ENCODE peak calls at places on chromosomes 6 and 20, in ten cellular contexts. V, Q, P, A, R, F, N, B, C and Z are unnamed samples.

GRCh38 chr6:148747493-148748160 is 797 bp downstream of the UST start:
- DNase-seq in V (peak), Q (no peak), P (no peak), A (peak), R (peak), F (peak), N (no peak), B (peak), C (peak), Z (no peak)

GRCh38 chr6:54194067-54194466 is 82.8 kb downstream of the MLIP start:
- DNase-seq in V (no peak), Q (peak), P (no peak), A (no peak), R (no peak), F (no peak), N (peak), B (no peak), C (no peak), Z (no peak)

GRCh38 chr6:125149256-125150144 is 4.1 kb upstream of the TPD52L1 start:
- DNase-seq in V (no peak), Q (no peak), P (no peak), A (no peak), R (no peak), F (no peak), N (no peak), B (no peak), C (no peak), Z (no peak)

GRCh38 chr6:33742837-33743236 is 3.9 kb downstream of the IP6K3 start:
- DNase-seq in V (no peak), Q (no peak), P (no peak), A (no peak), R (no peak), F (no peak), N (no peak), B (peak), C (no peak), Z (no peak)

GRCh38 chr20:17660667-17661066 is 21.4 kb downstream of the RRBP1 start:
- DNase-seq in V (no peak), Q (no peak), P (no peak), A (no peak), R (no peak), F (no peak), N (no peak), B (peak), C (no peak), Z (no peak)

GRCh38 chr20:62427172-62428007 is at the start of gene RBBP8NL:
- DNase-seq in V (no peak), Q (no peak), P (no peak), A (no peak), R (no peak), F (peak), N (peak), B (no peak), C (no peak), Z (peak)

GRCh38 chr6:138555294-138555988 is 56.1 kb upstream of the NHSL1 start:
- DNase-seq in V (peak), Q (no peak), P (no peak), A (no peak), R (no peak), F (no peak), N (no peak), B (no peak), C (peak), Z (no peak)

GRCh38 chr20:19858972-19859371 is 100.9 kb downstream of the RIN2 start:
- DNase-seq in V (no peak), Q (no peak), P (no peak), A (peak), R (no peak), F (no peak), N (no peak), B (no peak), C (no peak), Z (no peak)

GRCh38 chr20:56566621-56567020 is 33.6 kb downstream of the FAM209B start:
- DNase-seq in V (no peak), Q (no peak), P (no peak), A (no peak), R (no peak), F (no peak), N (no peak), B (no peak), C (no peak), Z (no peak)

GRCh38 chr6:87407531-87407895 is 259 bp upstream of the CFAP206 start:
- DNase-seq in V (no peak), Q (no peak), P (peak), A (no peak), R (peak), F (peak), N (no peak), B (no peak), C (no peak), Z (no peak)

GRCh38 chr6:169912266-169913095 is 161.1 kb downstream of the ERMARD start:
- DNase-seq in V (no peak), Q (no peak), P (no peak), A (no peak), R (no peak), F (no peak), N (no peak), B (no peak), C (no peak), Z (no peak)

GRCh38 chr6:42532038-42532669 is 31.7 kb upstream of the UBR2 start:
- DNase-seq in V (peak), Q (no peak), P (peak), A (no peak), R (no peak), F (peak), N (peak), B (peak), C (no peak), Z (peak)

GRCh38 chr6:6586671-6587526 is 1.6 kb upstream of the LY86 start:
- DNase-seq in V (no peak), Q (no peak), P (no peak), A (no peak), R (no peak), F (no peak), N (no peak), B (no peak), C (no peak), Z (no peak)

GRCh38 chr6:113842165-113842564 is 15.0 kb upstream of the MARCKS start:
- DNase-seq in V (no peak), Q (no peak), P (no peak), A (no peak), R (no peak), F (no peak), N (no peak), B (no peak), C (no peak), Z (no peak)

GRCh38 chr6:24394061-24394460 is 8.7 kb upstream of the MRS2 start:
- DNase-seq in V (no peak), Q (no peak), P (no peak), A (no peak), R (no peak), F (no peak), N (no peak), B (no peak), C (no peak), Z (no peak)

GRCh38 chr6:41939091-41939847 is 2.3 kb downstream of the CCND3 start:
- DNase-seq in V (peak), Q (no peak), P (no peak), A (peak), R (peak), F (no peak), N (no peak), B (peak), C (no peak), Z (no peak)

GRCh38 chr6:158768396-158768795 is 50.8 kb downstream of the EZR start:
- DNase-seq in V (no peak), Q (no peak), P (no peak), A (no peak), R (no peak), F (no peak), N (no peak), B (no peak), C (no peak), Z (no peak)

GRCh38 chr20:46558511-46558959 is 8.1 kb upstream of the OCSTAMP start:
- DNase-seq in V (no peak), Q (peak), P (peak), A (peak), R (no peak), F (no peak), N (peak), B (no peak), C (no peak), Z (peak)

GRCh38 chr20:41183831-41184230 is 46.5 kb downstream of the PLCG1 start:
- DNase-seq in V (no peak), Q (no peak), P (no peak), A (no peak), R (no peak), F (no peak), N (no peak), B (peak), C (no peak), Z (no peak)

GRCh38 chr20:33291830-33292355 is 8.9 kb downstream of the BPIFB1 start:
- DNase-seq in V (peak), Q (no peak), P (peak), A (no peak), R (peak), F (no peak), N (no peak), B (peak), C (peak), Z (no peak)

GRCh38 chr6:85450578-85450884 is 648 bp downstream of the NT5E start:
- DNase-seq in V (peak), Q (no peak), P (no peak), A (no peak), R (no peak), F (no peak), N (no peak), B (no peak), C (no peak), Z (no peak)

GRCh38 chr6:101181006-101181405 is 212.5 kb upstream of the GRIK2 start:
- DNase-seq in V (no peak), Q (no peak), P (no peak), A (no peak), R (no peak), F (no peak), N (no peak), B (no peak), C (no peak), Z (no peak)

GRCh38 chr6:34248198-34248726 is 544 bp downstream of the SMIM29 start:
- DNase-seq in V (no peak), Q (no peak), P (no peak), A (peak), R (peak), F (no peak), N (no peak), B (peak), C (no peak), Z (no peak)

GRCh38 chr6:36625161-36625919 is 31.2 kb downstream of the SRSF3 start:
- DNase-seq in V (no peak), Q (peak), P (no peak), A (no peak), R (no peak), F (no peak), N (no peak), B (peak), C (no peak), Z (no peak)

GRCh38 chr20:58890073-58890453 is 37.5 kb downstream of the GNAS start:
- DNase-seq in V (no peak), Q (no peak), P (no peak), A (no peak), R (no peak), F (no peak), N (no peak), B (no peak), C (no peak), Z (no peak)

GRCh38 chr6:36337814-36338213 is 1.1 kb upstream of the BNIP5 start:
- DNase-seq in V (no peak), Q (no peak), P (no peak), A (no peak), R (no peak), F (no peak), N (no peak), B (no peak), C (no peak), Z (no peak)

GRCh38 chr6:107493158-107494057 is 3.5 kb downstream of the SOBP start:
- DNase-seq in V (peak), Q (peak), P (no peak), A (peak), R (no peak), F (peak), N (no peak), B (peak), C (no peak), Z (no peak)

GRCh38 chr6:107496892-107497684 is 7.2 kb downstream of the SOBP start:
- DNase-seq in V (no peak), Q (no peak), P (no peak), A (no peak), R (no peak), F (no peak), N (no peak), B (no peak), C (no peak), Z (no peak)

GRCh38 chr6:107495196-107495643 is 5.3 kb downstream of the SOBP start:
- DNase-seq in V (no peak), Q (no peak), P (no peak), A (no peak), R (peak), F (peak), N (no peak), B (peak), C (no peak), Z (no peak)

GRCh38 chr6:107491791-107492674 is 2.1 kb downstream of the SOBP start:
- DNase-seq in V (no peak), Q (no peak), P (no peak), A (peak), R (peak), F (no peak), N (no peak), B (peak), C (no peak), Z (no peak)

GRCh38 chr6:107496041-107496440 is 6.1 kb downstream of the SOBP start:
- DNase-seq in V (no peak), Q (no peak), P (no peak), A (no peak), R (no peak), F (no peak), N (no peak), B (no peak), C (no peak), Z (no peak)
- H3K27ac ChIP-seq in V (no peak), Q (no peak), P (no peak), A (peak), R (peak), F (peak), N (no peak), B (peak), C (no peak), Z (no peak)

GRCh38 chr20:31839782-31840487 is 5.5 kb downstream of the FOXS1 start:
- DNase-seq in V (no peak), Q (no peak), P (no peak), A (no peak), R (no peak), F (no peak), N (no peak), B (peak), C (no peak), Z (no peak)
- H3K27ac ChIP-seq in V (no peak), Q (no peak), P (peak), A (peak), R (no peak), F (no peak), N (no peak), B (no peak), C (no peak), Z (no peak)

DNA sequence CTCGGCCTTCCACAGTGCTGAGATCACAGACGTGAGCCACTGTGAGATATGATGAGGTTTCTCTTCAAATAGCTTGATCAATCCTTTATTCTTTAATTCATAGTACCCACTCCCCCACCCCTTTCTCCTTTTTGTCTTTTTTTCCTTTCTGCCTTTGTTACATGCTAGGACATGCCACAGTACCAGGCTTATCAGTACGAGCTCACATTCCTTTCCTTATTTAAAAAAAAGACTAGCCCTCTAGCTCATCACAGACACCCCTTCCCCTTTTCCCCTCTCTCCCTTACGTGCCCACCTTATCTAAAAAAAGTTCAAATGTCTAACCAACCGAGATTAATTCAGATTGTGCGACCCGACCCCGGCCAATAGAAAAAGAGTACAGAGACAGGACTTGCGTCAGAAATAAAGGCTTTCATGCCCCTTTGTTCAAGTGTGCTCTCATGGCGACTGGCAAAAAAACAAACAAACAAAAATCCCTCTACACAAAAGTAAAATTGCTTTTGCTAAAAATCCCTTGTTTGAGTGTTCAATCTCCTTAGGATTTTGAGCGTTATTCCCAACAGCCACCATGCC is 49.2 kb downstream of the MRAP2 start:
- DNase-seq in V (peak), Q (no peak), P (no peak), A (no peak), R (no peak), F (no peak), N (no peak), B (no peak), C (no peak), Z (no peak)
- H3K27ac ChIP-seq in V (peak), Q (no peak), P (no peak), A (no peak), R (no peak), F (no peak), N (no peak), B (no peak), C (peak), Z (no peak)

DNA sequence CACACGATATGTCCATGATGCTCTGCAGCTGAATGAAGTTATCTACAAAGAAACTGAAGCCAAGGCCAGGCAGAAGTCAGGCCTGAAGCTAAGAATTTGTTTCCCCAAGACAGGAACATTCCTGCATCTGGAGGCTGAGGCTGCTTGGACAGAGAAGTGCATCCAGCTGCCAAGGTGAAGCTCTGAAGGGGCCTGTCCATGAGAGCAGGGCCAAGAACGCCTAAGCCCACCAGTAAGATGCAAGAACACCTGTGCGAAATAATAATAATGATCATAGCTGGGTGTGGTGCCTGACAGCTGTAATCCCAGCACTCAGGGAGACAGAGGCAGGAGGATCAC is 37.7 kb upstream of the B4GALT5 start:
- DNase-seq in V (no peak), Q (no peak), P (no peak), A (peak), R (no peak), F (no peak), N (no peak), B (no peak), C (no peak), Z (no peak)
- H3K27ac ChIP-seq in V (no peak), Q (no peak), P (no peak), A (peak), R (peak), F (no peak), N (no peak), B (no peak), C (no peak), Z (no peak)

GRCh38 chr20:10167025-10167424 is 51.6 kb upstream of the SNAP25 start:
- DNase-seq in V (no peak), Q (no peak), P (no peak), A (no peak), R (no peak), F (no peak), N (no peak), B (no peak), C (no peak), Z (no peak)
- H3K27ac ChIP-seq in V (no peak), Q (no peak), P (no peak), A (no peak), R (no peak), F (no peak), N (no peak), B (no peak), C (no peak), Z (no peak)

DNA sequence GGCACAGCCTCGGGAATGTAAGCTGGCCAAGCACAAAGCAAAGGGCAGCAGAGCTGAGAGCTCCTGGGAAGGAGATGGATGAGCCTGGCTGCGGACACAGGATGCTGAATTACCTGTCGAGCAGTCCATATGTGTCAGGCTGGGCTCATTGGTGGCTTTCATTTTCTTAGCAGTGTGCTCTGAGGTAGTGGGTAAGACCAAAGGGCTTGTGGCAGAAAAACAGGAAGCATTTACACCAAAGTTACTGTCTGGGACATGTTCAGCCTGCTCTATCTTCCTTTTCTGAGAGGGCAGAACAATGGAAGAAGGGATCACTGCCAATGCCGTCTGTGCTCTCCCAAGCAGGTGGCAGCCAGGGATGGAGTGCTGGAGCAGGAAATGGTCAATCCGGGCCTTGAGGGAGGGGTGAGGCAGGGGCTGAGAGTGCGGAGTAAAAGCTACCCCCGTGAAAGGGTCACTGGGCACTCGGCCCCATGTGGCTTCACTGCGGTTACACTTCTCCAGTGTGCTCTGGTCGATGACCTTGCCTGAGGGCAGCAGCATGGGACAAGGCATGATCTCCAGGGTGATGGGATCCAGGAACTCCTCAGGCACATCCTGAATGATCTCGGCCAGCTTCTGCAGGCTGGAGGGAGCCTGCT is 36.9 kb upstream of the AVP start:
- DNase-seq in V (no peak), Q (no peak), P (no peak), A (no peak), R (no peak), F (no peak), N (no peak), B (no peak), C (no peak), Z (no peak)
- H3K27ac ChIP-seq in V (no peak), Q (no peak), P (no peak), A (no peak), R (no peak), F (no peak), N (no peak), B (no peak), C (no peak), Z (peak)

DNA sequence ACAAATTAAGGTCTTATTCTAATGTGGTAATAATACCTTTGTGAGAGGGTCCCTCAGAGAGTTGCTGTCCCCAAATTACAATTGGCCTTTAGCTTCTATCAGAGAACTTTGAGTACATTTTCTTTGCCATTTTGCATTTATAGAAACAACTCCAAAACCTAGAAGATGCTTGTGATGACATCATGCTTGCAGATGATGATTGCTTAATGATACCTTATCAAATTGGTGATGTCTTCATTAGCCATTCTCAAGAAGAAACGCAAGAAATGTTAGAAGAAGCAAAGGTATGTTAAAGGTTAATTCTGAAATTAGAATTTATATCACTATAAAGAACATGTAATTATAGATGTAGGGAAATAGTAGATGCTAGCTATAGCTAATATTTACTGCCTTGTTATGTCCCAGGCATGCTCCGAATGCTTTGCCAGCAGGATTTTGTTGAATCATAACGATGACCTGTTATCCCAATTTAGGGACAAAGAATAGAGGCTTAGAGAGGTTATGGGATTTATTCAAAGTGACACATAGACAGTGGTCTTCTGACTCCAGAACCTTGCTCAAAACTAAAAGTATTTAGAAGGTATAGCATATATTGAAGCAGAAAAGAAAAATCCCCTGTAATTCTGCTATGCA is 7.4 kb downstream of the PFDN4 start:
- DNase-seq in V (no peak), Q (no peak), P (no peak), A (no peak), R (no peak), F (no peak), N (no peak), B (no peak), C (no peak), Z (no peak)
- H3K27ac ChIP-seq in V (no peak), Q (no peak), P (no peak), A (peak), R (no peak), F (no peak), N (no peak), B (no peak), C (no peak), Z (no peak)